ENCODE peak calls at places on chromosome 18, in five cellular contexts. B is GM23248, K is upper lobe of right lung, J is fibroblast of villous mesenchyme, G is right cardiac atrium. X is an unnamed sample.

GRCh38 chr18:44637210-44638051 is 43.3 kb upstream of the SETBP1 start:
- DNase-seq in K (no peak), B (peak), G (no peak), J (peak), X (no peak)

GRCh38 chr18:47490882-47491281 is 239.4 kb upstream of the SKOR2 start:
- DNase-seq in J (no peak), G (no peak), B (no peak), K (no peak), X (no peak)

GRCh38 chr18:32767400-32767799 is 5.4 kb downstream of the KLHL14 start:
- DNase-seq in G (no peak), J (no peak), K (no peak), B (no peak), X (no peak)

GRCh38 chr18:63159590-63159989 is 160.0 kb downstream of the BCL2 start:
- DNase-seq in G (no peak), J (no peak), B (no peak), K (no peak), X (no peak)

GRCh38 chr18:31707815-31708214 is 23.4 kb upstream of the B4GALT6 start:
- DNase-seq in B (no peak), J (no peak), K (no peak), G (no peak), X (no peak)

GRCh38 chr18:59298871-59299270 is 19.6 kb downstream of the CPLX4 start:
- DNase-seq in K (no peak), J (no peak), B (no peak), G (no peak), X (no peak)

GRCh38 chr18:50279752-50280151 is 1.6 kb downstream of the MBD1 start:
- DNase-seq in G (no peak), J (no peak), K (no peak), B (no peak), X (no peak)

GRCh38 chr18:22391571-22392359 is 25.9 kb downstream of the CTAGE1 start:
- DNase-seq in G (no peak), J (peak), K (no peak), B (peak), X (no peak)

GRCh38 chr18:46071894-46072867 is at the start of gene PSTPIP2:
- DNase-seq in G (peak), J (peak), K (peak), B (peak), X (peak)

GRCh38 chr18:9828794-9829712 is 56.7 kb upstream of the TXNDC2 start:
- DNase-seq in J (no peak), K (no peak), G (no peak), B (no peak), X (no peak)

GRCh38 chr18:33844232-33844631 is 266.2 kb downstream of the ASXL3 start:
- DNase-seq in G (peak), B (no peak), J (no peak), K (no peak), X (no peak)

GRCh38 chr18:36734589-36734988 is 94.2 kb downstream of the TPGS2 start:
- DNase-seq in G (no peak), B (no peak), J (no peak), K (no peak), X (no peak)

GRCh38 chr18:36733150-36733549 is 95.7 kb downstream of the TPGS2 start:
- DNase-seq in B (no peak), K (no peak), G (no peak), J (no peak), X (no peak)

GRCh38 chr18:36735130-36735529 is 93.7 kb downstream of the TPGS2 start:
- DNase-seq in B (no peak), K (no peak), J (no peak), G (no peak), X (no peak)

GRCh38 chr18:36736094-36736493 is 92.7 kb downstream of the TPGS2 start:
- DNase-seq in G (no peak), B (no peak), K (no peak), J (no peak), X (peak)

GRCh38 chr18:36737321-36737720 is 91.5 kb downstream of the TPGS2 start:
- DNase-seq in G (no peak), K (no peak), J (no peak), B (no peak), X (no peak)
- H3K4me3 ChIP-seq in G (no peak), K (no peak), J (no peak), B (no peak), X (no peak)

GRCh38 chr18:58194028-58194427 is 150.0 kb downstream of the NEDD4L start:
- DNase-seq in J (no peak), B (no peak), G (peak), K (no peak), X (no peak)

GRCh38 chr18:58192519-58192918 is 148.5 kb downstream of the NEDD4L start:
- DNase-seq in B (no peak), J (no peak), K (no peak), G (no peak), X (no peak)

GRCh38 chr18:58196881-58197872 is 153.2 kb downstream of the NEDD4L start:
- DNase-seq in J (no peak), B (no peak), G (no peak), K (no peak), X (no peak)

GRCh38 chr18:58195278-58195721 is 151.3 kb downstream of the NEDD4L start:
- DNase-seq in B (no peak), K (peak), G (peak), J (no peak), X (no peak)

DNA sequence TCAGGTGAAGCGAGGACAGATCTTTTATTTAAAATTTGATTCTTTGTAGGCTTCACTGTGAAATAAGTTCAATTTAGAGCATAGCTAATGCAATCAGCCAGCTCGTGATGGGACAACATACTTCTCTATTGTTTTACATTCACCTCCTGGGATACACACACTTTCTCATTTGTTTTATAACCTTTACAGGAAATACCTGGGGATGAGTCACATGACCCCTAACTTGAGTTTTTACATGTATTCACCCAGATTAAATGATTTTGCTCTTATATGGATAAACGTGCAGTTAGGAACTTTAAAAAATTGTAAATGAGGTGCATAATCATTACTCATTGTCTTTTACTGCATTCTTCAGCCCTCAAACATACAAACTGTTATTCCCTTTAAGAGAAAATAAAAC is 152.1 kb downstream of the NEDD4L start:
- DNase-seq in K (no peak), J (no peak), G (no peak), B (peak), X (no peak)
- H3K4me3 ChIP-seq in K (peak), J (no peak), G (no peak), B (peak), X (no peak)

DNA sequence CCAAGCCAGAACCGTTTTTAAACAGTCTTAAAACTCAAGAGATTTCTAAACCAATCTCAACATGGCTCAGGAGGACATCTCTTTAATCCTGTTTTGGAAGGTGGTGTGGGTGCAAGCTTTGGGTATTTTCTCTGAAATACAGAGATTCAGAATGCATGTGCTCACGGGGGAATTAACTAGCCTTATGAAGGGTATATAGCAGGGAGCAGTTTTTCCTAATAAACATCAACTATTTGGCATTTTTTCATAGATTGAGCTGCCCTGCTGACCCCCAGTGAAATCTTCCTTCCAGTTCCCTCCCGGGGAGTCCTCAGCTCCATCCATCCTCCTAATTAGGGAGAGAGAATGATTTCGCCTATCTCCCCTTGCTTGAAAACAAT is 122.6 kb downstream of the SMAD7 start:
- DNase-seq in K (no peak), G (no peak), J (no peak), B (no peak), X (no peak)
- H3K4me3 ChIP-seq in K (no peak), G (peak), J (peak), B (peak), X (no peak)

GRCh38 chr18:30500240-30500945 is 542.1 kb downstream of the DSC3 start:
- DNase-seq in G (no peak), K (no peak), B (no peak), J (no peak), X (no peak)
- H3K4me3 ChIP-seq in G (no peak), K (no peak), B (no peak), J (no peak), X (no peak)

DNA sequence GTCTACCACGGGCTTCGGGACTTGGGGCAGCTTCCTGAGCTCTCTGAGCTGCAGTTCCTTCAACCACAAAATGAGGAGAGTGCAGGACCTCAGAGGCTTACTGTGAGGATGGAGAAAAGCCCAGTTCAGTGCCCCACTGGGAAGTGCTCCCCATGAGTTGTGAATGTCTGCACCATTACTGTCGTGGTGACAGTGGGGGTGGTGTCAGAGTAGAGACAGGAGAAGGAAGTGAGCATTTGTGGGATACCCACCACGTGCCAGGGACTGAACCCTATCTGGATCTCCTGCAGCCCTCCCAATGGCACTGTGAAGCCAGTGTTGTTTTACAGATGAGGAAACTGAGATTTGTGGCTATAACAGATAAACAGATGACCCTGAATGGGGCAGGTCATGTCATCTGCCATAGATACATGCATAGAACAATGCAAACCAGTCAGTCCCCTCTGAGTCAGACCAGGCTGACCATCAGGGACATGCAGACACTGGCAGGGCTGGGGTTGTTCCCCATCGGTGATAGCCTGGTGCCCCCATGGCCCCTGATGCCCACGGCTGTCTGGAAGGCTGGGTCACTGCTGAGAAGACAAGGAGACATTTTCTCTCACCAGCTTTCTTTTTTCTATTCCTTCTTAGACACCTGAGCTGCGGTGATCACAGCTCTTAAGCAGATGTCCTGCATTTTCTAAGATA is 60.8 kb downstream of the EMILIN2 start:
- DNase-seq in K (no peak), B (peak), G (peak), J (no peak), X (no peak)
- H3K4me3 ChIP-seq in K (peak), B (peak), G (no peak), J (peak), X (no peak)

GRCh38 chr18:77087391-77088141 is 45.0 kb downstream of the MBP start:
- DNase-seq in B (peak), J (peak), G (peak), K (peak), X (no peak)

GRCh38 chr18:77086034-77086433 is 46.5 kb downstream of the MBP start:
- DNase-seq in J (peak), K (no peak), G (no peak), B (peak), X (no peak)

GRCh38 chr18:77088977-77089795 is 43.4 kb downstream of the MBP start:
- DNase-seq in J (no peak), K (peak), G (no peak), B (no peak), X (peak)

GRCh38 chr18:77084757-77085035 is 47.9 kb downstream of the MBP start:
- DNase-seq in J (no peak), G (no peak), B (no peak), K (no peak), X (no peak)

DNA sequence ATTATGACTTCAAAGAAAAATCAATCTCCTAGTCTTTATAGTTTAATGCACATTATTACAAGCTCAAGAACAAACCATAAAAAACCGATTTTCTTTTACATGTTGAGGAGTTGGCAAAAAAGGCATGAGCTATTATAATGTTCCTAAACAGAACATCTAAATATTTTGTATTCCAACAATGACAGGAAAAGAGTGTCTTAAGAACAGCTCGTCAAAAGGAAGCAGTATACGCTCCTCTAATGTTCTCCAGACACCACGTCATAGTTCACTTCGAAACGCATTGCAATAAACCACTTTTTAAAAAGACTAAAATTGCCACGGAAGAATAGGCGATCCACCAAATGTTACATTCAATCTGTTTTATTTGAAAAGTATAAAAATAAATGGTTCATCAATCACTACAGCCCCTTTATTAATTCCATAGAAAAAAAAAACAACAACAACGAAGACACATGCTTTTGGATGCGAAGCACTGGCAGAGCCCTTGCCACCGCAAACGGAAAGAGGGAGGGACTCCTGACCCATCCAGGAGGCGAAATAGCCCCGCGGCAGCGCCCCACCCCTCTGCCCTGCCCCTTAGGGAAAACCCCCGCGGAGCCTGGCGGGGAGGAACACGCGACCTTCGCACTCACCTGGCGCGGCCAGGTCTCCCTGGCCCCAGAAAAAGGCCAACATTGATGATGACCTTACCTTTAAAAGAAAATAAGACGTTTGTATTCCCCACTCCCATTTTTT is 45.8 kb downstream of the MBP start:
- DNase-seq in J (peak), G (peak), B (peak), K (no peak), X (peak)
- H3K4me3 ChIP-seq in J (peak), G (peak), B (peak), K (peak), X (peak)

GRCh38 chr18:8603663-8604520 is 5.3 kb upstream of the RAB12 start:
- DNase-seq in K (no peak), G (no peak), J (no peak), B (no peak), X (no peak)
- H3K4me3 ChIP-seq in K (peak), G (peak), J (no peak), B (no peak), X (no peak)

GRCh38 chr18:70221911-70222278 is 16.4 kb upstream of the RTTN start:
- DNase-seq in B (no peak), J (no peak), K (no peak), G (no peak), X (no peak)

GRCh38 chr18:70220628-70221027 is 15.1 kb upstream of the RTTN start:
- DNase-seq in K (no peak), G (no peak), J (no peak), B (peak), X (no peak)

GRCh38 chr18:70219688-70220087 is 14.2 kb upstream of the RTTN start:
- DNase-seq in B (no peak), G (no peak), J (no peak), K (no peak), X (no peak)

GRCh38 chr18:70216788-70217187 is 11.3 kb upstream of the RTTN start:
- DNase-seq in G (no peak), J (peak), K (no peak), B (no peak), X (no peak)

DNA sequence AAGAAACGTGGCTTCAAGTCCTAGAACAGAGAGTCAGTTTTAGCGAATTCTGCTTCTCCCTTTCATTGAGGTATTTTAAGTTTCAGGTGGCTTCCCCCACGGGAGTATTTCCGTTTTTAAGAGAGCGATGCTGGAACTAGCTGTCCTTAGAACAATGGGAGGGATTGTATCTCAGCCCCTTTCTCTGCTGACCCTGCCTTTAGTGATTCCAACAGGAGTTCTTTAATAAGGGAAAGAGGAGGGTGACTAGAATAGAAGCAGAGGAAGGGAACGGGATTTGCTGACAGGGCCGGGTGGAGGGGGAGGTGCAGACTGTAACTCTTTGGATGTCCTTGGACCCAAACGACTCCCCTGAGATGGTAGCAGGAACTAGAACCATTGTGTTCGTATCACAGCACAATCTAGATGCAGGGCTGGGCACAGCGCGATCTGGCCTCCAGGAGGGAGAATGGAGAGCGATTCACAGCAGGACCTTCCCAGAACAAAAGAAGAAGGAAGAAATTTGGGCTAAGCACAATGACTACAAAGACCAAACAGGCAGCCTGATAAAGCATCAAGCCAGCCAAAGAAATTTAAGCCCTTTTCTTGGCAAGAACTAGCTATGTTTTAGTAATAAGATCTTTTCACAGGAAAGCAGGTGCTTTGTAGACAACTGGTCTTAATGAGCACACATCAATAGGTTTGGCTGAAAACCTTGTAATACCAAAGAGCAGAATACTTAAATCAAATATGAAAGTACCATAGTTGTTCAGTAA is 15.8 kb upstream of the RTTN start:
- DNase-seq in K (no peak), G (no peak), J (no peak), B (no peak), X (no peak)
- H3K4me3 ChIP-seq in K (no peak), G (no peak), J (no peak), B (no peak), X (no peak)